ENCODE peak calls at places on chromosomes 12 and 14, in five cellular contexts. One of them, this sample, is unnamed. For H3K9me3 and H3K4me1, the result is how much of the 10 kb centered on the place peaks cover.

GRCh38 chr12:91637789-91638624 is 455.4 kb upstream of the DCN start:
- DNase-seq in CD4-positive, CD25-positive, alpha-beta regulatory T cell: peak
- DNase-seq in ascending aorta: no peak
- DNase-seq in A549: no peak
- DNase-seq in fibroblast of lung: no peak
- DNase-seq in this sample: no peak

GRCh38 chr14:32028599-32028998 is 48.5 kb upstream of the ARHGAP5 start:
- DNase-seq in CD4-positive, CD25-positive, alpha-beta regulatory T cell: no peak
- DNase-seq in ascending aorta: no peak
- DNase-seq in fibroblast of lung: peak
- DNase-seq in A549: no peak
- DNase-seq in this sample: no peak

GRCh38 chr12:64618953-64619590 is 8.8 kb downstream of the RASSF3 start:
- DNase-seq in fibroblast of lung: peak
- DNase-seq in A549: no peak
- DNase-seq in CD4-positive, CD25-positive, alpha-beta regulatory T cell: no peak
- DNase-seq in ascending aorta: no peak
- DNase-seq in this sample: no peak

GRCh38 chr12:121794532-121795028 is 1.1 kb upstream of the RHOF start:
- DNase-seq in ascending aorta: no peak
- DNase-seq in fibroblast of lung: no peak
- DNase-seq in A549: no peak
- DNase-seq in CD4-positive, CD25-positive, alpha-beta regulatory T cell: no peak
- DNase-seq in this sample: no peak

GRCh38 chr12:65313704-65314317 is 35.3 kb downstream of the MSRB3 start:
- DNase-seq in A549: no peak
- DNase-seq in CD4-positive, CD25-positive, alpha-beta regulatory T cell: no peak
- DNase-seq in fibroblast of lung: no peak
- DNase-seq in ascending aorta: no peak
- DNase-seq in this sample: no peak

GRCh38 chr14:93035917-93036651 is 79.6 kb downstream of the ITPK1 start:
- DNase-seq in CD4-positive, CD25-positive, alpha-beta regulatory T cell: no peak
- DNase-seq in A549: no peak
- DNase-seq in ascending aorta: no peak
- DNase-seq in fibroblast of lung: peak
- DNase-seq in this sample: peak

GRCh38 chr12:60195483-60195882 is 599.7 kb downstream of the SLC16A7 start:
- DNase-seq in fibroblast of lung: no peak
- DNase-seq in CD4-positive, CD25-positive, alpha-beta regulatory T cell: no peak
- DNase-seq in A549: no peak
- DNase-seq in ascending aorta: no peak
- DNase-seq in this sample: no peak

GRCh38 chr12:49813131-49813530 is 15.1 kb downstream of the NCKAP5L start:
- DNase-seq in ascending aorta: no peak
- DNase-seq in CD4-positive, CD25-positive, alpha-beta regulatory T cell: no peak
- DNase-seq in A549: no peak
- DNase-seq in fibroblast of lung: peak
- DNase-seq in this sample: no peak

GRCh38 chr12:100154472-100155247 is 12.0 kb upstream of the BLTP3B start:
- DNase-seq in A549: peak
- DNase-seq in fibroblast of lung: peak
- DNase-seq in CD4-positive, CD25-positive, alpha-beta regulatory T cell: peak
- DNase-seq in ascending aorta: peak
- DNase-seq in this sample: peak

GRCh38 chr14:60482743-60483142 is 3.1 kb downstream of the C14orf39 start:
- DNase-seq in CD4-positive, CD25-positive, alpha-beta regulatory T cell: no peak
- DNase-seq in ascending aorta: no peak
- DNase-seq in A549: no peak
- DNase-seq in fibroblast of lung: peak
- DNase-seq in this sample: no peak

GRCh38 chr14:52069617-52070431 is 965 bp upstream of the NID2 start:
- DNase-seq in fibroblast of lung: peak
- DNase-seq in A549: no peak
- DNase-seq in CD4-positive, CD25-positive, alpha-beta regulatory T cell: peak
- DNase-seq in ascending aorta: peak
- DNase-seq in this sample: no peak

GRCh38 chr14:66233571-66233970 is 252.6 kb upstream of the CCDC196 start:
- DNase-seq in A549: no peak
- DNase-seq in fibroblast of lung: no peak
- DNase-seq in CD4-positive, CD25-positive, alpha-beta regulatory T cell: no peak
- DNase-seq in ascending aorta: no peak
- DNase-seq in this sample: no peak

GRCh38 chr12:89261210-89261609 is 91.1 kb downstream of the DUSP6 start:
- DNase-seq in ascending aorta: no peak
- DNase-seq in CD4-positive, CD25-positive, alpha-beta regulatory T cell: no peak
- DNase-seq in fibroblast of lung: no peak
- DNase-seq in A549: no peak
- DNase-seq in this sample: no peak

GRCh38 chr14:53610947-53611346 is 345.7 kb downstream of the BMP4 start:
- DNase-seq in A549: no peak
- DNase-seq in ascending aorta: no peak
- DNase-seq in CD4-positive, CD25-positive, alpha-beta regulatory T cell: no peak
- DNase-seq in fibroblast of lung: no peak
- DNase-seq in this sample: no peak

GRCh38 chr12:76123301-76124212 is 39.1 kb upstream of the NAP1L1 start:
- DNase-seq in ascending aorta: no peak
- DNase-seq in fibroblast of lung: peak
- DNase-seq in CD4-positive, CD25-positive, alpha-beta regulatory T cell: no peak
- DNase-seq in A549: no peak
- DNase-seq in this sample: no peak

GRCh38 chr12:57487055-57487596 is 742 bp upstream of the MARS1 start:
- DNase-seq in fibroblast of lung: no peak
- DNase-seq in CD4-positive, CD25-positive, alpha-beta regulatory T cell: no peak
- DNase-seq in ascending aorta: no peak
- DNase-seq in A549: no peak
- DNase-seq in this sample: no peak

GRCh38 chr14:104382361-104383087 is 197.0 kb upstream of the C14orf180 start:
- DNase-seq in fibroblast of lung: no peak
- DNase-seq in ascending aorta: no peak
- DNase-seq in CD4-positive, CD25-positive, alpha-beta regulatory T cell: no peak
- DNase-seq in A549: no peak
- DNase-seq in this sample: peak

GRCh38 chr12:91381309-91381804 is 198.7 kb upstream of the DCN start:
- DNase-seq in CD4-positive, CD25-positive, alpha-beta regulatory T cell: peak
- DNase-seq in A549: no peak
- DNase-seq in fibroblast of lung: peak
- DNase-seq in ascending aorta: peak
- DNase-seq in this sample: peak

GRCh38 chr12:98058838-98059237 is 456.6 kb upstream of the TMPO start:
- DNase-seq in fibroblast of lung: peak
- DNase-seq in ascending aorta: no peak
- DNase-seq in A549: no peak
- DNase-seq in CD4-positive, CD25-positive, alpha-beta regulatory T cell: no peak
- DNase-seq in this sample: no peak

GRCh38 chr14:77892381-77892871 is 92.5 kb downstream of the ADCK1 start:
- DNase-seq in A549: no peak
- DNase-seq in fibroblast of lung: peak
- DNase-seq in CD4-positive, CD25-positive, alpha-beta regulatory T cell: no peak
- DNase-seq in ascending aorta: no peak
- DNase-seq in this sample: peak

GRCh38 chr14:34172477-34173368 is 221.8 kb upstream of the EGLN3 start:
- DNase-seq in fibroblast of lung: no peak
- DNase-seq in CD4-positive, CD25-positive, alpha-beta regulatory T cell: no peak
- DNase-seq in ascending aorta: no peak
- DNase-seq in A549: no peak
- DNase-seq in this sample: no peak

GRCh38 chr12:12722351-12723146 is 5.4 kb downstream of the CDKN1B start:
- DNase-seq in ascending aorta: no peak
- DNase-seq in fibroblast of lung: peak
- DNase-seq in A549: peak
- DNase-seq in CD4-positive, CD25-positive, alpha-beta regulatory T cell: peak
- DNase-seq in this sample: no peak

GRCh38 chr12:103462675-103463074 is 33.1 kb downstream of the C12orf42 start:
- DNase-seq in ascending aorta: no peak
- DNase-seq in A549: no peak
- DNase-seq in fibroblast of lung: no peak
- DNase-seq in CD4-positive, CD25-positive, alpha-beta regulatory T cell: no peak
- DNase-seq in this sample: no peak

GRCh38 chr12:76708291-76708690 is 55.6 kb upstream of the ZDHHC17 start:
- DNase-seq in A549: no peak
- DNase-seq in fibroblast of lung: no peak
- DNase-seq in CD4-positive, CD25-positive, alpha-beta regulatory T cell: no peak
- DNase-seq in ascending aorta: no peak
- DNase-seq in this sample: no peak

GRCh38 chr14:42523656-42524055 is 917.0 kb downstream of the LRFN5 start:
- DNase-seq in A549: no peak
- DNase-seq in fibroblast of lung: no peak
- DNase-seq in CD4-positive, CD25-positive, alpha-beta regulatory T cell: no peak
- DNase-seq in ascending aorta: no peak
- DNase-seq in this sample: no peak

GRCh38 chr12:70044170-70044569 is 199.1 kb upstream of the CNOT2 start:
- DNase-seq in fibroblast of lung: peak
- DNase-seq in CD4-positive, CD25-positive, alpha-beta regulatory T cell: no peak
- DNase-seq in ascending aorta: no peak
- DNase-seq in A549: no peak
- DNase-seq in this sample: no peak

GRCh38 chr12:19922687-19923086 is 445.6 kb upstream of the PDE3A start:
- DNase-seq in ascending aorta: no peak
- DNase-seq in A549: no peak
- DNase-seq in CD4-positive, CD25-positive, alpha-beta regulatory T cell: no peak
- DNase-seq in fibroblast of lung: peak
- DNase-seq in this sample: no peak

GRCh38 chr12:20415013-20415412 is 46.7 kb downstream of the PDE3A start:
- DNase-seq in fibroblast of lung: peak
- DNase-seq in A549: no peak
- DNase-seq in CD4-positive, CD25-positive, alpha-beta regulatory T cell: no peak
- DNase-seq in ascending aorta: no peak
- DNase-seq in this sample: peak

GRCh38 chr12:47808574-47809380 is 10.9 kb downstream of the HDAC7 start:
- DNase-seq in A549: peak
- DNase-seq in fibroblast of lung: no peak
- DNase-seq in ascending aorta: no peak
- DNase-seq in CD4-positive, CD25-positive, alpha-beta regulatory T cell: peak
- DNase-seq in this sample: no peak

GRCh38 chr12:82299617-82300016 is 58.6 kb downstream of the CCDC59 start:
- DNase-seq in CD4-positive, CD25-positive, alpha-beta regulatory T cell: no peak
- DNase-seq in ascending aorta: no peak
- DNase-seq in A549: no peak
- DNase-seq in fibroblast of lung: peak
- DNase-seq in this sample: no peak

GRCh38 chr14:25658988-25659387 is 609.0 kb upstream of the STXBP6 start:
- DNase-seq in CD4-positive, CD25-positive, alpha-beta regulatory T cell: no peak
- DNase-seq in ascending aorta: no peak
- DNase-seq in A549: no peak
- DNase-seq in fibroblast of lung: no peak
- DNase-seq in this sample: no peak
- H3K9me3 ChIP-seq in CD4-positive, CD25-positive, alpha-beta regulatory T cell: under half
- H3K9me3 ChIP-seq in ascending aorta: under half
- H3K9me3 ChIP-seq in A549: under half
- H3K9me3 ChIP-seq in fibroblast of lung: under half
- H3K9me3 ChIP-seq in this sample: under half

DNA sequence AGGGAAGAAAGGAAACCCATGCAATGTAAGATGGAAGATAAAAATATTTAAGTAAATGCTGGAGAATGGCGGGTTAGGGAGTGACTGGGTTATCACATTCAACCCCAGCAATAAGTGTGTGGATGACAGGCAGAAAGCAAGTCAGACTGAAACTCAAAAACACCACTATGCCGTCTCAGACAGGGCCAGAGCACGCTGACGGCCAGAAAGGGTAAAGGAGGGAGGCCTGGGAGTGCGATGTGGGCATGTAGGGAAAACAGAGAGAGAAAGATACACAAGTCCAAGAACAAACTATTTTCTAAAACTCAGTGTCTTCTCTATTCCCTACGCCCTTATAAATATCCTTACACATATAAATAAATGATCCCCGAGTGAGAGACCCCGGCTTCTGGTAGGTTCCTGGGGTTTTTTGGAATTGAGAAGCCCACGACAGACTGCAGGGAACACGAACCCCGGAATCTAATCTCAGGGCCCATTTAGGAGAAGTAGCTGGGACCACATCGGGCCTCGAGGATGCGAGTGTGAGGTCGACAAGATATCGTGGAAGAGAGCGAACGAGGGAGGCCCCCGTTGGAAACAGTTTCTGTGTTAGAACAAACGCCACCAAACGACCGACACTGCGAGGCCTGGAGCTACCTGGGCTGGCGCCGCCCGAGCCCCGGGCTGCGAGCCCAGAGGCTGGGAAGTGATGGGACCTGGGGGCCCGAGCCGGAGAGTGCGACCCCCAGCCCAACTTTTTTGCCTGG is 744 bp upstream of the OTX2 start:
- DNase-seq in ascending aorta: no peak
- DNase-seq in CD4-positive, CD25-positive, alpha-beta regulatory T cell: no peak
- DNase-seq in A549: no peak
- DNase-seq in fibroblast of lung: no peak
- DNase-seq in this sample: no peak
- H3K4me3 ChIP-seq in ascending aorta: no peak
- H3K4me3 ChIP-seq in CD4-positive, CD25-positive, alpha-beta regulatory T cell: no peak
- H3K4me3 ChIP-seq in A549: no peak
- H3K4me3 ChIP-seq in fibroblast of lung: no peak
- H3K4me3 ChIP-seq in this sample: no peak

DNA sequence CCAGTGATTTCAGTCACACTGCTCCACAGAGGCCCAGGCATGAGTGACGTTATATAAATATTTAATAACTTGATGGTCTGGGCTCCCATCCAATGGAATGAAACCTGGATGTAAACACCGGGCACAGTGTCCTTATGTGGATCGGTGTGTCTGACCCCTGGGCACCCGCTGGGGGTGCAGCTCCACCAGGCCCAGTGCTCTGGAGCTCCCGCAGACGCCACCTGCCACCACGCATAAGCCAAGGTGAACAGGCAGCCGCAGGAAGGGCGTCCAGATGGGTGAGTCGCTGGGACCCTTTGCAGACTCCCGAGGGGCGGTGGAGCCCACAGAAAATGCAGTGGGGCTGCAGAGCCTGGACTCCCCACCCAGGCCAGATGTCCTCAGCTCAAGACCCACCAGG is 121.6 kb downstream of the SCARB1 start:
- DNase-seq in fibroblast of lung: no peak
- DNase-seq in CD4-positive, CD25-positive, alpha-beta regulatory T cell: no peak
- DNase-seq in A549: no peak
- DNase-seq in ascending aorta: no peak
- DNase-seq in this sample: no peak
- H3K4me1 ChIP-seq in fibroblast of lung: under half
- H3K4me1 ChIP-seq in CD4-positive, CD25-positive, alpha-beta regulatory T cell: under half
- H3K4me1 ChIP-seq in A549: under half
- H3K4me1 ChIP-seq in ascending aorta: under half
- H3K4me1 ChIP-seq in this sample: under half

DNA sequence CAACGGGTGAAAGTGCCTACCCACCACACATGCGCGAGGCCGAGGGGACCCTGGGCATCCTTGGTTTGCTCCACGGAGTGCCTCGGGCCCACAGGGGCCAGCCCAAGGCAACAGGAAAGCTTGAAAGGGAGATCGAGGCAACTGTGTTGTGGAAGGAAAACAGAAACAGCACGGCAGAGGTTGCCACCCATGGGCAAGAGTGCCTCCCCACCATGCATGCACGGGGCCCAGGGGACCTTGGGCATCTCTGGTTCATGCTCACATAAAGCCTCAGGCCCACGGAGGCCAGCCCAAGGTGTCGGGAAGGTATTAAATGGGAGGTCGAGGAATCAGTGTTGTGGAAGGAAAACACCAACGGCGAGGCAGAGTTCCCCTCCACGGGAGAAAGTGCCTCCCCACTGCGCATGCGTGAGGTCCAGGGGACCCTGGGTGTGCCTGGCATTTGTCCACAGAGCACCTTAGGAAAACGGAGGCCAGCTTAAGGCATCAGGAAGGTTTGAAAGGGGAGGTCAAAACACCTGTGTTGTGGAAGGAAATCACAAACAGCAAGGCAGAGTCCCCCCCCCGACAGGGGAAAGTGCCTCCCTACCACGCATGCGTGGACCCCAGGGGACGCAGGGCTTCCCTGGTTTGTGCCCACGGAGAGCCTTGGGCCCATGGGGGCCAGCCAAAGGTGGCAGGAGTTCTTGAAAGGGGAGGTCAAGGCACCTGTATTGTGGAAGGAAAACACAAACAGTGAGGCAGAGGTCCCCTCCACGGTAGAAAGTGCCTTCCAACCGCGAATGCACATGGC is 367.3 kb downstream of the ALG10 start:
- DNase-seq in ascending aorta: peak
- DNase-seq in fibroblast of lung: no peak
- DNase-seq in A549: no peak
- DNase-seq in CD4-positive, CD25-positive, alpha-beta regulatory T cell: no peak
- DNase-seq in this sample: no peak
- H3K9me3 ChIP-seq in ascending aorta: under half
- H3K9me3 ChIP-seq in fibroblast of lung: under half
- H3K9me3 ChIP-seq in A549: under half
- H3K9me3 ChIP-seq in CD4-positive, CD25-positive, alpha-beta regulatory T cell: half or more
- H3K9me3 ChIP-seq in this sample: half or more

This sample was measured in left ventricle myocardium inferior.